ENCODE peak calls at places on chromosomes 5 and 9, in six cellular contexts. One of them, this sample, is unnamed.

GRCh38 chr5:11319851-11320580 is 559.0 kb upstream of the DAP start:
- DNase-seq in lung: no peak
- DNase-seq in activated effector memory CD4-positive, alpha-beta T cell treated with anti-CD3 and anti-CD28 coated beads, Interleukin-2, amount 50 U/mL, for 16 hours: no peak
- DNase-seq in Right ventricle myocardium superior: no peak
- DNase-seq in left ventricle myocardium inferior: no peak
- DNase-seq in stimulated activated CD4-positive, alpha-beta T cell treated with anti-CD3 and anti-CD28 coated beads, Interleukin-4, amount 100 ng/mL, for 4 hours: no peak
- DNase-seq in this sample: no peak

GRCh38 chr9:34070601-34071340 is 22.1 kb upstream of the UBAP2 start:
- DNase-seq in lung: no peak
- DNase-seq in activated effector memory CD4-positive, alpha-beta T cell treated with anti-CD3 and anti-CD28 coated beads, Interleukin-2, amount 50 U/mL, for 16 hours: no peak
- DNase-seq in Right ventricle myocardium superior: no peak
- DNase-seq in left ventricle myocardium inferior: no peak
- DNase-seq in stimulated activated CD4-positive, alpha-beta T cell treated with anti-CD3 and anti-CD28 coated beads, Interleukin-4, amount 100 ng/mL, for 4 hours: no peak
- DNase-seq in this sample: no peak

GRCh38 chr9:2271426-2271825 is 256.3 kb downstream of the SMARCA2 start:
- DNase-seq in lung: no peak
- DNase-seq in activated effector memory CD4-positive, alpha-beta T cell treated with anti-CD3 and anti-CD28 coated beads, Interleukin-2, amount 50 U/mL, for 16 hours: no peak
- DNase-seq in Right ventricle myocardium superior: peak
- DNase-seq in left ventricle myocardium inferior: peak
- DNase-seq in stimulated activated CD4-positive, alpha-beta T cell treated with anti-CD3 and anti-CD28 coated beads, Interleukin-4, amount 100 ng/mL, for 4 hours: no peak
- DNase-seq in this sample: no peak

GRCh38 chr5:83776437-83777031 is 55.9 kb upstream of the HAPLN1 start:
- DNase-seq in lung: no peak
- DNase-seq in activated effector memory CD4-positive, alpha-beta T cell treated with anti-CD3 and anti-CD28 coated beads, Interleukin-2, amount 50 U/mL, for 16 hours: no peak
- DNase-seq in Right ventricle myocardium superior: no peak
- DNase-seq in left ventricle myocardium inferior: no peak
- DNase-seq in stimulated activated CD4-positive, alpha-beta T cell treated with anti-CD3 and anti-CD28 coated beads, Interleukin-4, amount 100 ng/mL, for 4 hours: no peak
- DNase-seq in this sample: no peak

GRCh38 chr5:72760259-72760658 is 56.2 kb upstream of the TNPO1 start:
- DNase-seq in lung: no peak
- DNase-seq in activated effector memory CD4-positive, alpha-beta T cell treated with anti-CD3 and anti-CD28 coated beads, Interleukin-2, amount 50 U/mL, for 16 hours: no peak
- DNase-seq in Right ventricle myocardium superior: no peak
- DNase-seq in left ventricle myocardium inferior: no peak
- DNase-seq in stimulated activated CD4-positive, alpha-beta T cell treated with anti-CD3 and anti-CD28 coated beads, Interleukin-4, amount 100 ng/mL, for 4 hours: no peak
- DNase-seq in this sample: no peak

GRCh38 chr5:58381566-58381965 is 78.3 kb downstream of the PLK2 start:
- DNase-seq in lung: no peak
- DNase-seq in activated effector memory CD4-positive, alpha-beta T cell treated with anti-CD3 and anti-CD28 coated beads, Interleukin-2, amount 50 U/mL, for 16 hours: no peak
- DNase-seq in Right ventricle myocardium superior: no peak
- DNase-seq in left ventricle myocardium inferior: no peak
- DNase-seq in stimulated activated CD4-positive, alpha-beta T cell treated with anti-CD3 and anti-CD28 coated beads, Interleukin-4, amount 100 ng/mL, for 4 hours: no peak
- DNase-seq in this sample: no peak

GRCh38 chr5:143029293-143029692 is 259.1 kb downstream of the ARHGAP26 start:
- DNase-seq in lung: no peak
- DNase-seq in activated effector memory CD4-positive, alpha-beta T cell treated with anti-CD3 and anti-CD28 coated beads, Interleukin-2, amount 50 U/mL, for 16 hours: no peak
- DNase-seq in Right ventricle myocardium superior: no peak
- DNase-seq in left ventricle myocardium inferior: no peak
- DNase-seq in stimulated activated CD4-positive, alpha-beta T cell treated with anti-CD3 and anti-CD28 coated beads, Interleukin-4, amount 100 ng/mL, for 4 hours: no peak
- DNase-seq in this sample: no peak

GRCh38 chr5:125023673-125024072 is 277.2 kb upstream of the ZNF608 start:
- DNase-seq in lung: no peak
- DNase-seq in activated effector memory CD4-positive, alpha-beta T cell treated with anti-CD3 and anti-CD28 coated beads, Interleukin-2, amount 50 U/mL, for 16 hours: no peak
- DNase-seq in Right ventricle myocardium superior: no peak
- DNase-seq in left ventricle myocardium inferior: no peak
- DNase-seq in stimulated activated CD4-positive, alpha-beta T cell treated with anti-CD3 and anti-CD28 coated beads, Interleukin-4, amount 100 ng/mL, for 4 hours: no peak
- DNase-seq in this sample: no peak

GRCh38 chr9:114412057-114412683 is 24.4 kb upstream of the AKNA start:
- DNase-seq in lung: no peak
- DNase-seq in activated effector memory CD4-positive, alpha-beta T cell treated with anti-CD3 and anti-CD28 coated beads, Interleukin-2, amount 50 U/mL, for 16 hours: no peak
- DNase-seq in Right ventricle myocardium superior: no peak
- DNase-seq in left ventricle myocardium inferior: no peak
- DNase-seq in stimulated activated CD4-positive, alpha-beta T cell treated with anti-CD3 and anti-CD28 coated beads, Interleukin-4, amount 100 ng/mL, for 4 hours: no peak
- DNase-seq in this sample: no peak

GRCh38 chr9:109355564-109356297 is 34.9 kb upstream of the EPB41L4B start:
- DNase-seq in lung: no peak
- DNase-seq in activated effector memory CD4-positive, alpha-beta T cell treated with anti-CD3 and anti-CD28 coated beads, Interleukin-2, amount 50 U/mL, for 16 hours: no peak
- DNase-seq in Right ventricle myocardium superior: no peak
- DNase-seq in left ventricle myocardium inferior: no peak
- DNase-seq in stimulated activated CD4-positive, alpha-beta T cell treated with anti-CD3 and anti-CD28 coated beads, Interleukin-4, amount 100 ng/mL, for 4 hours: no peak
- DNase-seq in this sample: no peak

GRCh38 chr9:97411789-97412627 is at the start of gene TDRD7:
- DNase-seq in lung: peak
- DNase-seq in activated effector memory CD4-positive, alpha-beta T cell treated with anti-CD3 and anti-CD28 coated beads, Interleukin-2, amount 50 U/mL, for 16 hours: peak
- DNase-seq in Right ventricle myocardium superior: peak
- DNase-seq in left ventricle myocardium inferior: peak
- DNase-seq in stimulated activated CD4-positive, alpha-beta T cell treated with anti-CD3 and anti-CD28 coated beads, Interleukin-4, amount 100 ng/mL, for 4 hours: peak
- DNase-seq in this sample: peak

GRCh38 chr9:111975709-111976108 is 79.1 kb downstream of the UGCG start:
- DNase-seq in lung: peak
- DNase-seq in activated effector memory CD4-positive, alpha-beta T cell treated with anti-CD3 and anti-CD28 coated beads, Interleukin-2, amount 50 U/mL, for 16 hours: no peak
- DNase-seq in Right ventricle myocardium superior: peak
- DNase-seq in left ventricle myocardium inferior: peak
- DNase-seq in stimulated activated CD4-positive, alpha-beta T cell treated with anti-CD3 and anti-CD28 coated beads, Interleukin-4, amount 100 ng/mL, for 4 hours: no peak
- DNase-seq in this sample: no peak

GRCh38 chr9:7869340-7869739 is 69.8 kb upstream of the DMAC1 start:
- DNase-seq in lung: no peak
- DNase-seq in activated effector memory CD4-positive, alpha-beta T cell treated with anti-CD3 and anti-CD28 coated beads, Interleukin-2, amount 50 U/mL, for 16 hours: no peak
- DNase-seq in Right ventricle myocardium superior: no peak
- DNase-seq in left ventricle myocardium inferior: no peak
- DNase-seq in stimulated activated CD4-positive, alpha-beta T cell treated with anti-CD3 and anti-CD28 coated beads, Interleukin-4, amount 100 ng/mL, for 4 hours: no peak
- DNase-seq in this sample: no peak

GRCh38 chr5:31815394-31815793 is 176.5 kb downstream of the PDZD2 start:
- DNase-seq in lung: no peak
- DNase-seq in activated effector memory CD4-positive, alpha-beta T cell treated with anti-CD3 and anti-CD28 coated beads, Interleukin-2, amount 50 U/mL, for 16 hours: no peak
- DNase-seq in Right ventricle myocardium superior: no peak
- DNase-seq in left ventricle myocardium inferior: no peak
- DNase-seq in stimulated activated CD4-positive, alpha-beta T cell treated with anti-CD3 and anti-CD28 coated beads, Interleukin-4, amount 100 ng/mL, for 4 hours: no peak
- DNase-seq in this sample: no peak

GRCh38 chr5:1511651-1512540 is 11.9 kb downstream of the LPCAT1 start:
- DNase-seq in lung: peak
- DNase-seq in activated effector memory CD4-positive, alpha-beta T cell treated with anti-CD3 and anti-CD28 coated beads, Interleukin-2, amount 50 U/mL, for 16 hours: peak
- DNase-seq in Right ventricle myocardium superior: peak
- DNase-seq in left ventricle myocardium inferior: peak
- DNase-seq in stimulated activated CD4-positive, alpha-beta T cell treated with anti-CD3 and anti-CD28 coated beads, Interleukin-4, amount 100 ng/mL, for 4 hours: no peak
- DNase-seq in this sample: peak

GRCh38 chr5:177354716-177355115 is 3.0 kb upstream of the RGS14 start:
- DNase-seq in lung: no peak
- DNase-seq in activated effector memory CD4-positive, alpha-beta T cell treated with anti-CD3 and anti-CD28 coated beads, Interleukin-2, amount 50 U/mL, for 16 hours: no peak
- DNase-seq in Right ventricle myocardium superior: peak
- DNase-seq in left ventricle myocardium inferior: no peak
- DNase-seq in stimulated activated CD4-positive, alpha-beta T cell treated with anti-CD3 and anti-CD28 coated beads, Interleukin-4, amount 100 ng/mL, for 4 hours: no peak
- DNase-seq in this sample: no peak

GRCh38 chr5:28500511-28500910 is 1462.1 kb upstream of the CDH9 start:
- DNase-seq in lung: no peak
- DNase-seq in activated effector memory CD4-positive, alpha-beta T cell treated with anti-CD3 and anti-CD28 coated beads, Interleukin-2, amount 50 U/mL, for 16 hours: no peak
- DNase-seq in Right ventricle myocardium superior: no peak
- DNase-seq in left ventricle myocardium inferior: no peak
- DNase-seq in stimulated activated CD4-positive, alpha-beta T cell treated with anti-CD3 and anti-CD28 coated beads, Interleukin-4, amount 100 ng/mL, for 4 hours: no peak
- DNase-seq in this sample: no peak

GRCh38 chr9:36023260-36024048 is 13.3 kb upstream of the RECK start:
- DNase-seq in lung: peak
- DNase-seq in activated effector memory CD4-positive, alpha-beta T cell treated with anti-CD3 and anti-CD28 coated beads, Interleukin-2, amount 50 U/mL, for 16 hours: peak
- DNase-seq in Right ventricle myocardium superior: peak
- DNase-seq in left ventricle myocardium inferior: peak
- DNase-seq in stimulated activated CD4-positive, alpha-beta T cell treated with anti-CD3 and anti-CD28 coated beads, Interleukin-4, amount 100 ng/mL, for 4 hours: peak
- DNase-seq in this sample: no peak

GRCh38 chr9:135157856-135158571 is 70.5 kb downstream of the OLFM1 start:
- DNase-seq in lung: no peak
- DNase-seq in activated effector memory CD4-positive, alpha-beta T cell treated with anti-CD3 and anti-CD28 coated beads, Interleukin-2, amount 50 U/mL, for 16 hours: no peak
- DNase-seq in Right ventricle myocardium superior: no peak
- DNase-seq in left ventricle myocardium inferior: no peak
- DNase-seq in stimulated activated CD4-positive, alpha-beta T cell treated with anti-CD3 and anti-CD28 coated beads, Interleukin-4, amount 100 ng/mL, for 4 hours: no peak
- DNase-seq in this sample: no peak

GRCh38 chr9:120513825-120514598 is 66.0 kb downstream of the CDK5RAP2 start:
- DNase-seq in lung: no peak
- DNase-seq in activated effector memory CD4-positive, alpha-beta T cell treated with anti-CD3 and anti-CD28 coated beads, Interleukin-2, amount 50 U/mL, for 16 hours: no peak
- DNase-seq in Right ventricle myocardium superior: no peak
- DNase-seq in left ventricle myocardium inferior: no peak
- DNase-seq in stimulated activated CD4-positive, alpha-beta T cell treated with anti-CD3 and anti-CD28 coated beads, Interleukin-4, amount 100 ng/mL, for 4 hours: no peak
- DNase-seq in this sample: no peak

GRCh38 chr5:172571413-172571812 is 69.7 kb upstream of the NEURL1B start:
- DNase-seq in lung: no peak
- DNase-seq in activated effector memory CD4-positive, alpha-beta T cell treated with anti-CD3 and anti-CD28 coated beads, Interleukin-2, amount 50 U/mL, for 16 hours: no peak
- DNase-seq in Right ventricle myocardium superior: no peak
- DNase-seq in left ventricle myocardium inferior: no peak
- DNase-seq in stimulated activated CD4-positive, alpha-beta T cell treated with anti-CD3 and anti-CD28 coated beads, Interleukin-4, amount 100 ng/mL, for 4 hours: no peak
- DNase-seq in this sample: no peak

GRCh38 chr5:54470677-54471076 is 15.2 kb downstream of the HSPB3 start:
- DNase-seq in lung: no peak
- DNase-seq in activated effector memory CD4-positive, alpha-beta T cell treated with anti-CD3 and anti-CD28 coated beads, Interleukin-2, amount 50 U/mL, for 16 hours: no peak
- DNase-seq in Right ventricle myocardium superior: no peak
- DNase-seq in left ventricle myocardium inferior: no peak
- DNase-seq in stimulated activated CD4-positive, alpha-beta T cell treated with anti-CD3 and anti-CD28 coated beads, Interleukin-4, amount 100 ng/mL, for 4 hours: no peak
- DNase-seq in this sample: no peak

GRCh38 chr9:1354066-1354465 is 303.9 kb downstream of the DMRT2 start:
- DNase-seq in lung: no peak
- DNase-seq in activated effector memory CD4-positive, alpha-beta T cell treated with anti-CD3 and anti-CD28 coated beads, Interleukin-2, amount 50 U/mL, for 16 hours: no peak
- DNase-seq in Right ventricle myocardium superior: no peak
- DNase-seq in left ventricle myocardium inferior: no peak
- DNase-seq in stimulated activated CD4-positive, alpha-beta T cell treated with anti-CD3 and anti-CD28 coated beads, Interleukin-4, amount 100 ng/mL, for 4 hours: no peak
- DNase-seq in this sample: no peak

GRCh38 chr5:168334161-168335094 is 43.0 kb downstream of the WWC1 start:
- DNase-seq in lung: no peak
- DNase-seq in activated effector memory CD4-positive, alpha-beta T cell treated with anti-CD3 and anti-CD28 coated beads, Interleukin-2, amount 50 U/mL, for 16 hours: no peak
- DNase-seq in Right ventricle myocardium superior: no peak
- DNase-seq in left ventricle myocardium inferior: no peak
- DNase-seq in stimulated activated CD4-positive, alpha-beta T cell treated with anti-CD3 and anti-CD28 coated beads, Interleukin-4, amount 100 ng/mL, for 4 hours: no peak
- DNase-seq in this sample: no peak

GRCh38 chr9:133505901-133506652 is 18.7 kb downstream of the MYMK start:
- DNase-seq in lung: peak
- DNase-seq in activated effector memory CD4-positive, alpha-beta T cell treated with anti-CD3 and anti-CD28 coated beads, Interleukin-2, amount 50 U/mL, for 16 hours: no peak
- DNase-seq in Right ventricle myocardium superior: peak
- DNase-seq in left ventricle myocardium inferior: peak
- DNase-seq in stimulated activated CD4-positive, alpha-beta T cell treated with anti-CD3 and anti-CD28 coated beads, Interleukin-4, amount 100 ng/mL, for 4 hours: no peak
- DNase-seq in this sample: peak

GRCh38 chr9:91837982-91838731 is 111.9 kb downstream of the ROR2 start:
- DNase-seq in lung: peak
- DNase-seq in activated effector memory CD4-positive, alpha-beta T cell treated with anti-CD3 and anti-CD28 coated beads, Interleukin-2, amount 50 U/mL, for 16 hours: no peak
- DNase-seq in Right ventricle myocardium superior: peak
- DNase-seq in left ventricle myocardium inferior: peak
- DNase-seq in stimulated activated CD4-positive, alpha-beta T cell treated with anti-CD3 and anti-CD28 coated beads, Interleukin-4, amount 100 ng/mL, for 4 hours: no peak
- DNase-seq in this sample: peak

GRCh38 chr9:36149197-36149596 is 12.7 kb downstream of the GLIPR2 start:
- DNase-seq in lung: no peak
- DNase-seq in activated effector memory CD4-positive, alpha-beta T cell treated with anti-CD3 and anti-CD28 coated beads, Interleukin-2, amount 50 U/mL, for 16 hours: no peak
- DNase-seq in Right ventricle myocardium superior: no peak
- DNase-seq in left ventricle myocardium inferior: no peak
- DNase-seq in stimulated activated CD4-positive, alpha-beta T cell treated with anti-CD3 and anti-CD28 coated beads, Interleukin-4, amount 100 ng/mL, for 4 hours: no peak
- DNase-seq in this sample: no peak

GRCh38 chr9:97528529-97529230 is 27.2 kb downstream of the TMOD1 start:
- DNase-seq in lung: no peak
- DNase-seq in activated effector memory CD4-positive, alpha-beta T cell treated with anti-CD3 and anti-CD28 coated beads, Interleukin-2, amount 50 U/mL, for 16 hours: no peak
- DNase-seq in Right ventricle myocardium superior: peak
- DNase-seq in left ventricle myocardium inferior: no peak
- DNase-seq in stimulated activated CD4-positive, alpha-beta T cell treated with anti-CD3 and anti-CD28 coated beads, Interleukin-4, amount 100 ng/mL, for 4 hours: no peak
- DNase-seq in this sample: no peak

GRCh38 chr5:10248378-10249260 is 1.1 kb downstream of the ATPSCKMT start:
- DNase-seq in lung: no peak
- DNase-seq in activated effector memory CD4-positive, alpha-beta T cell treated with anti-CD3 and anti-CD28 coated beads, Interleukin-2, amount 50 U/mL, for 16 hours: no peak
- DNase-seq in Right ventricle myocardium superior: peak
- DNase-seq in left ventricle myocardium inferior: no peak
- DNase-seq in stimulated activated CD4-positive, alpha-beta T cell treated with anti-CD3 and anti-CD28 coated beads, Interleukin-4, amount 100 ng/mL, for 4 hours: no peak
- DNase-seq in this sample: no peak

GRCh38 chr5:180006116-180006515 is 65.4 kb downstream of the RNF130 start:
- DNase-seq in lung: no peak
- DNase-seq in activated effector memory CD4-positive, alpha-beta T cell treated with anti-CD3 and anti-CD28 coated beads, Interleukin-2, amount 50 U/mL, for 16 hours: no peak
- DNase-seq in Right ventricle myocardium superior: no peak
- DNase-seq in left ventricle myocardium inferior: no peak
- DNase-seq in stimulated activated CD4-positive, alpha-beta T cell treated with anti-CD3 and anti-CD28 coated beads, Interleukin-4, amount 100 ng/mL, for 4 hours: no peak
- DNase-seq in this sample: no peak